ENCODE peak calls at places on chromosomes 16 and 17, in nine cellular contexts. V is endothelial cell of umbilical vein; T is GM12865; J is CD4-positive, alpha-beta T cell; O is lower leg skin; K is stomach; F is cardiac fibroblast; S is PC-3; X is neural progenitor cell. W is an unnamed sample.
A peak's percentile ranks its signal among the peaks of the same experiment; 100 is the strongest.

GRCh38 chr16:54946909-54947308 is 16.2 kb downstream of the IRX5 start:
- DNase-seq in V (no peak), T (no peak), J (no peak), O (no peak), K (no peak), F (peak; percentile 23), S (no peak), X (no peak), W (no peak)

GRCh38 chr17:66983414-66984021 is 19.0 kb downstream of the CACNG4 start:
- DNase-seq in V (no peak), T (no peak), J (no peak), O (no peak), K (no peak), F (no peak), S (no peak), X (no peak), W (no peak)

GRCh38 chr17:36510636-36511035 is 24.0 kb downstream of the MYO19 start:
- DNase-seq in V (no peak), T (no peak), J (no peak), O (peak; percentile 58), K (no peak), F (no peak), S (no peak), X (no peak), W (no peak)

GRCh38 chr16:19223235-19223847 is 55.3 kb downstream of the SYT17 start:
- DNase-seq in V (peak; percentile 8), T (peak; percentile 51), J (no peak), O (no peak), K (peak; percentile 81), F (peak; percentile 13), S (peak; percentile 77), X (peak; percentile 65), W (peak; percentile 61)

GRCh38 chr17:27958708-27959381 is 65.7 kb upstream of the LYRM9 start:
- DNase-seq in V (no peak), T (no peak), J (no peak), O (no peak), K (no peak), F (no peak), S (no peak), X (no peak), W (no peak)

GRCh38 chr16:86533942-86534341 is 21.1 kb downstream of the MTHFSD start:
- DNase-seq in V (no peak), T (no peak), J (no peak), O (no peak), K (no peak), F (no peak), S (no peak), X (no peak), W (no peak)

GRCh38 chr17:17028878-17029535 is 13.2 kb upstream of the MPRIP start:
- DNase-seq in V (no peak), T (no peak), J (no peak), O (no peak), K (no peak), F (no peak), S (no peak), X (peak; percentile 10), W (no peak)

GRCh38 chr17:73156887-73157870 is 7.6 kb upstream of the SSTR2 start:
- DNase-seq in V (no peak), T (peak; percentile 72), J (no peak), O (no peak), K (no peak), F (no peak), S (no peak), X (peak; percentile 57), W (no peak)

GRCh38 chr16:11354733-11355574 is 9.7 kb downstream of the RMI2 start:
- DNase-seq in V (no peak), T (peak; percentile 91), J (peak; percentile 45), O (no peak), K (no peak), F (no peak), S (no peak), X (no peak), W (no peak)

GRCh38 chr16:28191364-28191985 is 20.3 kb downstream of the XPO6 start:
- DNase-seq in V (no peak), T (no peak), J (no peak), O (no peak), K (no peak), F (no peak), S (peak; percentile 46), X (no peak), W (no peak)

GRCh38 chr17:35865412-35866355 is 3.0 kb downstream of the HEATR9 start:
- DNase-seq in V (peak; percentile 25), T (no peak), J (no peak), O (no peak), K (no peak), F (peak; percentile 80), S (peak; percentile 57), X (no peak), W (no peak)

GRCh38 chr17:19812407-19812806 is 55.3 kb downstream of the ULK2 start:
- DNase-seq in V (peak; percentile 38), T (no peak), J (no peak), O (no peak), K (no peak), F (peak; percentile 12), S (peak; percentile 56), X (no peak), W (no peak)

GRCh38 chr17:74736423-74737298 is at the start of gene RAB37:
- DNase-seq in V (no peak), T (peak; percentile 59), J (no peak), O (no peak), K (peak; percentile 54), F (peak; percentile 47), S (no peak), X (peak; percentile 74), W (no peak)

GRCh38 chr16:67943619-67944503 is at the start of gene LCAT:
- DNase-seq in V (no peak), T (no peak), J (no peak), O (no peak), K (peak; percentile 72), F (no peak), S (no peak), X (peak; percentile 38), W (no peak)

GRCh38 chr16:50202926-50203624 is 50.0 kb downstream of the TENT4B start:
- DNase-seq in V (peak; percentile 88), T (no peak), J (no peak), O (no peak), K (no peak), F (peak; percentile 96), S (peak; percentile 91), X (no peak), W (no peak)

GRCh38 chr17:13582776-13583414 is 18.8 kb downstream of the HS3ST3A1 start:
- DNase-seq in V (no peak), T (peak; percentile 7), J (no peak), O (no peak), K (no peak), F (no peak), S (no peak), X (no peak), W (no peak)

GRCh38 chr17:78322327-78322857 is 37.5 kb downstream of the SOCS3 start:
- DNase-seq in V (no peak), T (no peak), J (no peak), O (no peak), K (no peak), F (no peak), S (no peak), X (no peak), W (no peak)

DNA sequence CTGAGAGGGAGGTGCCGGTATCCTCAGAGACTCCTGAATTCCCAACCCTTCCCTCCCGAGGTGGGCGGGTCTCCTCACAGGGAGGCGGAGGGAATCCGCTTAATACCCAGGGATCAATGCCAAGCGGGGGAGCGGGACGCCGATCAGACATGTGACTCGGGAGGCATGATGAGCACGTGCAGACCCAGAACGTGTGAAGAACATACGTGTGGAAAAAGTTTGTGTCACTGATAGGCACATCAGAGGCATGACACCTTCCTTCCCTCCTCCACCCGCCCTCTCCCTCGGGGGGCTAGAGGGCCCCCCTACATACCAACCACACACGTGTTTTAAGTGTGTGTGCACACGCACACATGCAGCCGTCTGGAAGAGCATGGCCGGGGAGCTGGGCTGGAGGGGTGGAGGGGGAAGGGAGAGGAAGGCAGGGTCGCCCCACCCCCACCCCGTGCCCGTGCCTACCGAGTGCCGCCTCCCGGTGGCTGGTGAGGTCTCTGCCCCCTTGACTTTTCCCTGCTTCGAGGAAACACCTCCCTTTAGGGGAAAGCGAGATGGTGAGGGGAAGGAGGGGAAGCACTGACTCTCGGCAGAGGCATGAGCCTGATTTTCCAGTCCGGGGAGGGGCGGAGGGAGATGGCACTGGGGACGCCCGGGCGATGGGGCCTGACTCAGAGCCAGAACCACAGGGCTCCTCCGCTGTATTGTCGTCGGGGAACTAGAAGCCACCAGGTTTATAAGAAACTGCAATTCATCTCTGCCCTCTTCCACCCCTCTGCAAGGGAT is 12.1 kb upstream of the TBX21 start:
- DNase-seq in V (no peak), T (peak; percentile 64), J (no peak), O (no peak), K (no peak), F (peak; percentile 13), S (peak; percentile 88), X (peak; percentile 48), W (no peak)
- TF ChIP-seq CTCF in V (no peak), T (no peak), J (no peak), O (no peak), K (no peak), F (no peak), S (peak; percentile 23), X (no peak), W (no peak)

DNA sequence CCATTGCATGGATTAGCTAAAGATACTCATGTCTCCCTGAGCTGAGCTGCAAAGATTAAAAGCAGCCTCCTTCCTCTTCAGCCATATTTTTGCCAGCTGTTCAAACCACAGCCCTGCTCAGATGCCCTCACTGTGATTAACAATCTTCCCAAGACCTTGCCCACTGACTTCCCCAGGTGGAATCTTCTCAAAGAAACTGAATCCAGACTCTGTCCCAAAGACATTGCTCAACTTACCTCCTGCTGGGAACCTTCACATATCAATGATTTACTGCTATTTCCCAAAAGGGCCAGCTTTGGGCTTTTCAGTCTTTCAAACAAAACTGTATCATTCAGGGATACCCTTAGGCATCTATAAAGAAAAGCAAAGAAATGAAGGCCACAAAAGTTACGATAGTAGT is 9.2 kb downstream of the C17orf67 start:
- DNase-seq in V (no peak), T (no peak), J (no peak), O (no peak), K (no peak), F (no peak), S (no peak), X (no peak), W (no peak)
- TF ChIP-seq CTCF in V (no peak), T (no peak), J (no peak), O (no peak), K (no peak), F (no peak), S (no peak), X (no peak), W (no peak)

DNA sequence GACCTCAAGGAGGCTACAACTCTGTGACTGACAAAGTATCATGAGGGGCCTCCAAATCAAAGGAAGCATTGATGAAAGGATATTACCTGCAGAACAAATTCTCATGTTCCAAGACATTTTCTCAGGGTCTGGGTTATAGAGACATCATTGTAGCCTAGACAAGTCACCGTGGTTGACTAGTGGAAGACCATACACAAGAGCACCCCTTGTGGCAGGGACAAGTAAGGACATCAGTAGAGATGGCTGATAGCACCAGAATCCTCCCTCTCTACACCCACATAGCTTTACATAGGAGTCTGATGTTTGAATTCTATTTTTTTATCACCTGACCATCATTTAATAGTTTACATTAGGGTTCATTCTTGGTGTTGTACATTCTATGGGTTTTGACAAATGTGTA is 32.5 kb upstream of the CDH8 start:
- DNase-seq in V (no peak), T (peak; percentile 9), J (no peak), O (no peak), K (no peak), F (peak; percentile 0), S (peak; percentile 16), X (peak; percentile 24), W (no peak)
- TF ChIP-seq CTCF in V (no peak), T (peak; percentile 48), J (no peak), O (no peak), K (no peak), F (peak; percentile 16), S (peak; percentile 49), X (peak; percentile 47), W (peak; percentile 47)

GRCh38 chr16:88811850-88812736 is at the start of gene APRT:
- DNase-seq in V (peak; percentile 94), T (peak; percentile 97), J (peak; percentile 99), O (peak; percentile 99), K (peak; percentile 96), F (peak; percentile 94), S (peak; percentile 88), X (peak; percentile 95), W (peak; percentile 98)
- TF ChIP-seq CTCF in V (peak; percentile 37), T (peak; percentile 29), J (peak; percentile 22), O (no peak), K (no peak), F (no peak), S (no peak), X (peak; percentile 49), W (peak; percentile 35)